ENCODE peak calls at places on chromosomes 7 and 10, in nine cellular contexts. F, D, O, X, Z, L, N, G and B are unnamed samples.

GRCh38 chr7:134770676-134771075 is 8.8 kb upstream of the CALD1 start:
- DNase-seq in F (no peak), D (no peak), O (no peak), X (no peak), Z (no peak), L (no peak), N (no peak), G (no peak), B (peak)

GRCh38 chr10:110616493-110617033 is 27.6 kb upstream of the RBM20 start:
- DNase-seq in F (no peak), D (no peak), O (no peak), X (no peak), Z (no peak), L (no peak), N (no peak), G (no peak), B (no peak)

GRCh38 chr7:131747625-131748024 is 191.2 kb upstream of the PODXL start:
- DNase-seq in F (no peak), D (no peak), O (no peak), X (no peak), Z (no peak), L (no peak), N (no peak), G (no peak), B (no peak)

GRCh38 chr10:50350366-50350765 is 99.0 kb upstream of the ASAH2 start:
- DNase-seq in F (no peak), D (no peak), O (no peak), X (no peak), Z (no peak), L (no peak), N (no peak), G (no peak), B (no peak)

GRCh38 chr10:113268186-113268585 is 284.7 kb upstream of the HABP2 start:
- DNase-seq in F (no peak), D (no peak), O (no peak), X (no peak), Z (no peak), L (no peak), N (no peak), G (no peak), B (no peak)

GRCh38 chr10:75211007-75211735 is 575 bp downstream of the VDAC2 start:
- DNase-seq in F (peak), D (no peak), O (peak), X (peak), Z (no peak), L (no peak), N (peak), G (no peak), B (no peak)

GRCh38 chr7:19275000-19275399 is 129.8 kb upstream of the FERD3L start:
- DNase-seq in F (no peak), D (no peak), O (no peak), X (no peak), Z (no peak), L (no peak), N (no peak), G (no peak), B (no peak)

GRCh38 chr7:151825711-151826110 is 51.2 kb downstream of the PRKAG2 start:
- DNase-seq in F (no peak), D (no peak), O (no peak), X (no peak), Z (no peak), L (peak), N (no peak), G (no peak), B (no peak)

GRCh38 chr10:12193193-12193592 is 2.5 kb downstream of the NUDT5 start:
- DNase-seq in F (no peak), D (no peak), O (peak), X (no peak), Z (no peak), L (no peak), N (no peak), G (no peak), B (no peak)

GRCh38 chr10:6583447-6583846 is 3.4 kb upstream of the PRKCQ start:
- DNase-seq in F (peak), D (no peak), O (no peak), X (peak), Z (no peak), L (no peak), N (no peak), G (no peak), B (no peak)

GRCh38 chr7:30347226-30348082 is 63.1 kb downstream of the ZNRF2 start:
- DNase-seq in F (no peak), D (no peak), O (no peak), X (no peak), Z (no peak), L (no peak), N (no peak), G (no peak), B (no peak)

GRCh38 chr10:84613336-84614021 is 285.1 kb downstream of the CCSER2 start:
- DNase-seq in F (no peak), D (no peak), O (no peak), X (no peak), Z (no peak), L (no peak), N (no peak), G (peak), B (no peak)

GRCh38 chr10:24353319-24353718 is 144.4 kb downstream of the KIAA1217 start:
- DNase-seq in F (no peak), D (no peak), O (no peak), X (no peak), Z (no peak), L (no peak), N (no peak), G (no peak), B (no peak)

GRCh38 chr7:32108651-32109050 is 38.4 kb upstream of the PDE1C start:
- DNase-seq in F (no peak), D (no peak), O (no peak), X (no peak), Z (no peak), L (peak), N (no peak), G (no peak), B (no peak)

GRCh38 chr10:102280397-102281015 is 35.2 kb downstream of the GBF1 start:
- DNase-seq in F (no peak), D (no peak), O (peak), X (no peak), Z (no peak), L (no peak), N (no peak), G (peak), B (no peak)

GRCh38 chr10:59465089-59465488 is 102.7 kb upstream of the FAM13C start:
- DNase-seq in F (no peak), D (no peak), O (peak), X (no peak), Z (no peak), L (no peak), N (no peak), G (no peak), B (no peak)

GRCh38 chr10:3811331-3811870 is 26.4 kb upstream of the KLF6 start:
- DNase-seq in F (peak), D (no peak), O (peak), X (peak), Z (no peak), L (no peak), N (no peak), G (no peak), B (no peak)

GRCh38 chr7:82179311-82179710 is 264.3 kb downstream of the CACNA2D1 start:
- DNase-seq in F (no peak), D (no peak), O (no peak), X (no peak), Z (no peak), L (no peak), N (no peak), G (no peak), B (no peak)

GRCh38 chr7:25968205-25968993 is 183.6 kb upstream of the NFE2L3 start:
- DNase-seq in F (peak), D (no peak), O (no peak), X (peak), Z (no peak), L (no peak), N (no peak), G (no peak), B (no peak)